ENCODE peak calls at places on chromosomes 2 and 18, in four cellular contexts. J is transverse colon, H is HCT116, W is GM12865. E is an unnamed sample.

GRCh38 chr18:68735498-68736343 is 20.8 kb upstream of the TMX3 start:
- DNase-seq in J (no peak), H (peak), W (peak), E (no peak)

GRCh38 chr18:48157956-48158355 is 227.5 kb upstream of the SMAD2 start:
- DNase-seq in J (no peak), H (no peak), W (no peak), E (no peak)

GRCh38 chr2:143558665-143559064 is 429.4 kb downstream of the ARHGAP15 start:
- DNase-seq in J (no peak), H (no peak), W (no peak), E (no peak)

GRCh38 chr2:6069354-6069753 is 377.2 kb downstream of the SOX11 start:
- DNase-seq in J (no peak), H (no peak), W (no peak), E (no peak)

GRCh38 chr2:29700560-29700959 is 220.8 kb downstream of the ALK start:
- DNase-seq in J (no peak), H (no peak), W (no peak), E (peak)

GRCh38 chr2:182503886-182504285 is 77.0 kb upstream of the PDE1A start:
- DNase-seq in J (no peak), H (no peak), W (no peak), E (no peak)

GRCh38 chr18:41461058-41461560 is 493.9 kb upstream of the PIK3C3 start:
- DNase-seq in J (no peak), H (no peak), W (no peak), E (no peak)

GRCh38 chr2:214830794-214831346 is 21.4 kb upstream of the BARD1 start:
- DNase-seq in J (no peak), H (no peak), W (no peak), E (no peak)

GRCh38 chr2:204177977-204178522 is 241.5 kb downstream of the ICOS start:
- DNase-seq in J (peak), H (peak), W (peak), E (peak)

GRCh38 chr18:31105733-31106132 is 3.5 kb upstream of the DSC2 start:
- DNase-seq in J (no peak), H (no peak), W (peak), E (no peak)

GRCh38 chr2:216299588-216299987 is 72.7 kb downstream of the MARCHF4 start:
- DNase-seq in J (no peak), H (no peak), W (no peak), E (no peak)

GRCh38 chr2:150619607-150620330 is 132.3 kb upstream of the RND3 start:
- DNase-seq in J (no peak), H (no peak), W (no peak), E (no peak)

GRCh38 chr2:137508739-137509384 is 455.4 kb upstream of the HNMT start:
- DNase-seq in J (no peak), H (no peak), W (no peak), E (no peak)

GRCh38 chr2:38533180-38533579 is 69.5 kb downstream of the HNRNPLL start:
- DNase-seq in J (peak), H (no peak), W (peak), E (no peak)

GRCh38 chr2:75587954-75588587 is 27.3 kb upstream of the EVA1A start:
- DNase-seq in J (no peak), H (no peak), W (no peak), E (no peak)

GRCh38 chr2:160194946-160195345 is 5.1 kb downstream of the ITGB6 start:
- DNase-seq in J (no peak), H (no peak), W (no peak), E (no peak)

GRCh38 chr2:37375721-37376399 is 31.4 kb downstream of the QPCT start:
- DNase-seq in J (no peak), H (no peak), W (no peak), E (no peak)

GRCh38 chr2:10312437-10312957 is 9.8 kb downstream of the HPCAL1 start:
- DNase-seq in J (no peak), H (no peak), W (no peak), E (no peak)

GRCh38 chr2:189751080-189751658 is 11.4 kb downstream of the OSGEPL1 start:
- DNase-seq in J (peak), H (peak), W (peak), E (peak)

GRCh38 chr18:47260138-47260923 is 8.9 kb upstream of the SKOR2 start:
- DNase-seq in J (peak), H (no peak), W (peak), E (no peak)

GRCh38 chr2:37322368-37322767 is 2.3 kb downstream of the PRKD3 start:
- DNase-seq in J (no peak), H (no peak), W (peak), E (no peak)

GRCh38 chr2:118133916-118134315 is 45.6 kb downstream of the INSIG2 start:
- DNase-seq in J (no peak), H (no peak), W (no peak), E (no peak)

GRCh38 chr2:45330617-45331016 is 280.4 kb downstream of the SRBD1 start:
- DNase-seq in J (no peak), H (no peak), W (no peak), E (no peak)

GRCh38 chr2:37417321-37417720 is 72.9 kb downstream of the QPCT start:
- DNase-seq in J (no peak), H (no peak), W (no peak), E (no peak)

GRCh38 chr18:74234326-74235171 is 57.2 kb downstream of the CYB5A start:
- DNase-seq in J (peak), H (no peak), W (no peak), E (peak)

GRCh38 chr2:9686061-9686460 is 55.3 kb upstream of the YWHAQ start:
- DNase-seq in J (no peak), H (no peak), W (no peak), E (no peak)

GRCh38 chr2:85998071-85998991 is 107.4 kb downstream of the POLR1A start:
- DNase-seq in J (peak), H (no peak), W (no peak), E (no peak)

GRCh38 chr2:60938301-60938700 is 56.9 kb downstream of the REL start:
- DNase-seq in J (no peak), H (no peak), W (no peak), E (no peak)

GRCh38 chr18:26386002-26386401 is 159.8 kb downstream of the TAF4B start:
- DNase-seq in J (no peak), H (no peak), W (no peak), E (peak)

GRCh38 chr2:149050188-149050587 is 11.7 kb downstream of the LYPD6B start:
- DNase-seq in J (no peak), H (no peak), W (peak), E (no peak)

GRCh38 chr18:10661333-10661732 is 135.5 kb downstream of the NAPG start:
- DNase-seq in J (no peak), H (no peak), W (no peak), E (peak)

GRCh38 chr2:239348563-239349447 is 52.0 kb downstream of the HDAC4 start:
- DNase-seq in J (peak), H (no peak), W (no peak), E (no peak)

GRCh38 chr2:70923378-70924015 is 12.2 kb upstream of the ATP6V1B1 start:
- DNase-seq in J (no peak), H (no peak), W (peak), E (no peak)

GRCh38 chr2:56587456-56587855 is 403.7 kb downstream of the CCDC85A start:
- DNase-seq in J (no peak), H (no peak), W (no peak), E (no peak)

GRCh38 chr2:74646829-74647482 is 1.2 kb downstream of the M1AP start:
- DNase-seq in J (no peak), H (no peak), W (no peak), E (no peak)

GRCh38 chr18:24083550-24083949 is 55.3 kb upstream of the CABYR start:
- DNase-seq in J (no peak), H (no peak), W (no peak), E (no peak)

GRCh38 chr2:84830095-84830494 is 50.8 kb downstream of the TRABD2A start:
- DNase-seq in J (peak), H (no peak), W (no peak), E (no peak)

GRCh38 chr2:158458617-158458920 is 1.8 kb downstream of the PKP4 start:
- DNase-seq in J (no peak), H (no peak), W (no peak), E (no peak)

DNA sequence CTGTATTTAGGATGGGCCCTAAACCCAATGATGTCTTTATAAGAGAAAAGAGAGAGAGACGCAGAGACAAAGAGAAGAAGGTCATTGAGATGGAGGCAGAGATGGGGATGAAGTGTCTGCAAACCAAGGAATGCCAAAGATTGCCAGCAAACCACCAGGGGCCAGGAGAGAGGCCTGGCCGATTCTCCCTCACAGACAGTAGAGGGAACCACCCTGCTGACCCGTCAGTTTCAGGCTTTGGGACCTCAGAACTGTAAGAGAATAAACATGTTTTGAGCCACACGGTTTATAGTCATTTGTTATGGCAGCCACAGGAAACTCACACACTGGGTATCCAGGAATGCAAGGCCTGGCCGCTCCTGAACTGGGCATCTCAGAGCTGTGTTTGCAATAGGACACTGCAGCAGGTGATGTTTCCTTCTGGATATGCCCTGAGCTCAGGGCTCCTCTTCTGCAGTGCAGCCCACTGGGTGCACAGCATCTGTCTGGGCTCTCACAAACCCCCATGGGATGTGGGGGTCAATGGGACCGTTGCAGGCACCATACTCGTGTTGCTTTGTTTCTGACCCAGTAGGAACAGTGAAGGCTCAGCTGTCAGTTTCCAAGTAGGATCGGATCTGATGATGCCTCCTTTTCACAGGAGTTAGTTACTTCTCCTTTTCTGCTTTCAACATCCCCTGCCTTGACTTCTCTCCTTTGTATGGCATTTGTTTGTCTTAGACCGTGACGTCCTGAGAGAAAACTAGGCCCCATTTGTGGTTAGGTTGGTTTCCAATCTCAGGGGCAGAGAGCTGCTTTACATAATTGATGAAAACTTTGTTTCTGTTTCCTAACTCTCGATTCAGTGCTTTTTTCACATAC is 20.8 kb downstream of the PTPN18 start:
- DNase-seq in J (no peak), H (no peak), W (peak), E (no peak)
- TF ChIP-seq CTCF in J (no peak), H (no peak), W (peak), E (no peak)

GRCh38 chr2:854460-854859 is 96.2 kb upstream of the SNTG2 start:
- DNase-seq in J (peak), H (peak), W (peak), E (peak)
- TF ChIP-seq CTCF in J (peak), H (peak), W (peak), E (no peak)

GRCh38 chr2:20599001-20599600 is 51.8 kb downstream of the HS1BP3 start:
- DNase-seq in J (peak), H (no peak), W (no peak), E (no peak)

GRCh38 chr2:20602803-20603202 is 48.1 kb downstream of the HS1BP3 start:
- DNase-seq in J (no peak), H (no peak), W (no peak), E (no peak)

GRCh38 chr2:20599861-20600461 is 50.9 kb downstream of the HS1BP3 start:
- DNase-seq in J (peak), H (no peak), W (no peak), E (no peak)

GRCh38 chr2:20603791-20604190 is 47.1 kb downstream of the HS1BP3 start:
- DNase-seq in J (peak), H (no peak), W (no peak), E (no peak)

DNA sequence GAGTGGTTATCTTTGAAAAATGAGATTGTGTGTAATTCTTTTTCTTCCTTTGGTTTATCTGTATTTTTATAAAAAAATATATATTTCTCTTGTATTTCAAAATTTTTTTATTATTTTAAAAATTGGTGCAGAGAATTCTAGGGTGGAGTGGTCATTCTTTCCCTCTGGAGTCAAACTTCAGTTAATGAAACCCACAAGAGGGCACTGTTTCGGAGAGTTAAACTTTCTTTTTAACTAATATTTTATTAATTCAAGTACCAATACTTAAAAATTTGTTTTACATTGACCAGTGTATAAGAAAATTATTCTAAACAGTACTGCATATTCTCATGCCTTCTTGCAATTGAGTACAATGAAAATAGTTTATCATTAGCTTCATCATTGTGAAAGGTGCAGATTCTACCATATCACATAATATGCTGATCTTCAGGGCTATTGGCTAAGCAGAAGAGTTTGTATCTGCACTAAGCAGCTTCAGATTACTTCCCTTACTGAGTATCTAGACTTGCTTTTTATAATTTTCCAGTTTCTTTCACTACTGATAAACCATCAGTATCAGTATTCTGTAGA is 50.1 kb downstream of the HS1BP3 start:
- DNase-seq in J (no peak), H (no peak), W (no peak), E (no peak)
- TF ChIP-seq CTCF in J (peak), H (peak), W (no peak), E (peak)

GRCh38 chr2:195657634-195658540 is 861 bp downstream of the SLC39A10 start:
- DNase-seq in J (peak), H (no peak), W (peak), E (peak)
- TF ChIP-seq CTCF in J (no peak), H (no peak), W (no peak), E (no peak)